ENCODE peak calls at places on chromosomes 5 and 9, in six cellular contexts. G, Q, N, F, M and S are unnamed samples.

GRCh38 chr9:106622148-106622547 is 240.8 kb upstream of the ZNF462 start:
- DNase-seq in Q (no peak), F (no peak), N (no peak), M (no peak), G (no peak), S (no peak)

GRCh38 chr5:140246378-140247122 is 56.4 kb downstream of the PFDN1 start:
- DNase-seq in G (peak), N (no peak), M (no peak), Q (no peak), F (peak), S (no peak)

GRCh38 chr9:7844283-7844682 is 44.7 kb upstream of the DMAC1 start:
- DNase-seq in G (peak), F (peak), N (no peak), Q (no peak), M (no peak), S (no peak)

GRCh38 chr9:6646028-6646636 is 603 bp upstream of the GLDC start:
- DNase-seq in M (no peak), Q (no peak), G (no peak), F (no peak), N (no peak), S (no peak)

GRCh38 chr9:101673642-101674041 is 64.8 kb downstream of the GRIN3A start:
- DNase-seq in N (no peak), G (no peak), F (no peak), Q (no peak), M (no peak), S (no peak)

GRCh38 chr5:135075621-135076585 is 41.9 kb upstream of the PITX1 start:
- DNase-seq in Q (no peak), M (no peak), F (no peak), G (no peak), N (no peak), S (no peak)

GRCh38 chr9:69023650-69024049 is 9.7 kb upstream of the PRKACG start:
- DNase-seq in G (no peak), F (no peak), N (no peak), Q (no peak), M (no peak), S (no peak)

GRCh38 chr5:126780165-126780827 is 3.4 kb downstream of the LMNB1 start:
- DNase-seq in M (no peak), F (peak), N (no peak), G (peak), Q (peak), S (no peak)

GRCh38 chr9:34254966-34255825 is 73.9 kb downstream of the KIF24 start:
- DNase-seq in N (no peak), F (peak), Q (no peak), G (peak), M (no peak), S (no peak)

GRCh38 chr9:122122903-122123632 is 30.0 kb upstream of the TTLL11 start:
- DNase-seq in G (peak), F (peak), Q (no peak), M (peak), N (peak), S (no peak)

GRCh38 chr9:82600536-82601271 is 462.2 kb downstream of the RASEF start:
- DNase-seq in M (peak), G (no peak), F (no peak), Q (no peak), N (no peak), S (no peak)

GRCh38 chr9:2125909-2126308 is 110.8 kb downstream of the SMARCA2 start:
- DNase-seq in F (peak), M (no peak), Q (no peak), N (no peak), G (no peak), S (no peak)

GRCh38 chr5:78509145-78509865 is 139.3 kb downstream of the LHFPL2 start:
- DNase-seq in M (no peak), F (peak), N (no peak), G (peak), Q (no peak), S (no peak)

GRCh38 chr9:78213696-78214095 is 22.2 kb upstream of the CEP78 start:
- DNase-seq in F (peak), N (no peak), Q (no peak), M (no peak), G (peak), S (no peak)

GRCh38 chr9:19378154-19378553 is 1.9 kb downstream of the RPS6 start:
- DNase-seq in Q (no peak), N (no peak), F (no peak), G (peak), M (no peak), S (no peak)

GRCh38 chr5:77832938-77833337 is 56.8 kb upstream of the TBCA start:
- DNase-seq in M (no peak), Q (no peak), F (no peak), G (no peak), N (no peak), S (no peak)

GRCh38 chr5:16178745-16179372 is 732 bp downstream of the MARCHF11 start:
- DNase-seq in F (peak), G (peak), N (no peak), Q (peak), M (peak), S (peak)

GRCh38 chr5:177008716-177009115 is 2.1 kb upstream of the UIMC1 start:
- DNase-seq in Q (no peak), F (no peak), N (no peak), M (no peak), G (peak), S (no peak)

GRCh38 chr5:79834420-79835219 is 145.0 kb downstream of the CMYA5 start:
- DNase-seq in G (no peak), M (peak), F (no peak), Q (no peak), N (no peak), S (peak)

GRCh38 chr9:13728917-13729811 is 449.7 kb upstream of the MPDZ start:
- DNase-seq in Q (no peak), N (no peak), G (peak), M (no peak), F (peak), S (no peak)

GRCh38 chr5:73394610-73395009 is 54.0 kb downstream of the FOXD1 start:
- DNase-seq in M (no peak), G (no peak), Q (no peak), F (no peak), N (no peak), S (no peak)

GRCh38 chr9:4303002-4303401 is 3.1 kb upstream of the GLIS3 start:
- DNase-seq in M (no peak), N (no peak), Q (no peak), G (peak), F (peak), S (no peak)

GRCh38 chr5:171477101-171477500 is 57.7 kb downstream of the FGF18 start:
- DNase-seq in F (no peak), M (no peak), N (no peak), G (peak), Q (no peak), S (no peak)

GRCh38 chr9:18928711-18929110 is 104.3 kb downstream of the SAXO1 start:
- DNase-seq in F (peak), Q (no peak), N (no peak), M (no peak), G (peak), S (no peak)

GRCh38 chr9:24616858-24617257 is 71.2 kb upstream of the IZUMO3 start:
- DNase-seq in G (peak), N (no peak), F (no peak), Q (no peak), M (peak), S (no peak)

DNA sequence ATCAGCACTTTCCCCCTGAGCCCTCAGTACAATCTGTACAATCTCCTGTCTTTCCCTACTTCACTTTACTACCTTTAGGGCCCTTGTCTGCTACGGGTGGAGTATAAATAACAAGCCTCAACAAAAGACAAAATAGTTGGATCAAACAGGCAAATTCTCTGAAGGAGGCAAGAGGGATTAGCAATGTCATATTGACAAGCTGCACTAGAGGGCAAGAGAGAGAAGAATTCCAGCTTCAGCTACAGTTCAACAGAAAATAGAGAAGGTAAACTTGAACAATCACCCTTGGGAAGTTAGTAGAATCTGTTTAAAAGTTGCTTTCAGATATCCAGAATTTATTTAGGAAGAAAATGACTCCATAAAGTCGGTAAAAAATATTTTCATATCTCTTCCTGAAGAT is 68.4 kb upstream of the IZUMO3 start:
- DNase-seq in F (no peak), Q (no peak), N (no peak), G (no peak), M (no peak), S (no peak)
- TF ChIP-seq CTCF in F (no peak), Q (no peak), N (peak), G (no peak), M (peak), S (peak)

DNA sequence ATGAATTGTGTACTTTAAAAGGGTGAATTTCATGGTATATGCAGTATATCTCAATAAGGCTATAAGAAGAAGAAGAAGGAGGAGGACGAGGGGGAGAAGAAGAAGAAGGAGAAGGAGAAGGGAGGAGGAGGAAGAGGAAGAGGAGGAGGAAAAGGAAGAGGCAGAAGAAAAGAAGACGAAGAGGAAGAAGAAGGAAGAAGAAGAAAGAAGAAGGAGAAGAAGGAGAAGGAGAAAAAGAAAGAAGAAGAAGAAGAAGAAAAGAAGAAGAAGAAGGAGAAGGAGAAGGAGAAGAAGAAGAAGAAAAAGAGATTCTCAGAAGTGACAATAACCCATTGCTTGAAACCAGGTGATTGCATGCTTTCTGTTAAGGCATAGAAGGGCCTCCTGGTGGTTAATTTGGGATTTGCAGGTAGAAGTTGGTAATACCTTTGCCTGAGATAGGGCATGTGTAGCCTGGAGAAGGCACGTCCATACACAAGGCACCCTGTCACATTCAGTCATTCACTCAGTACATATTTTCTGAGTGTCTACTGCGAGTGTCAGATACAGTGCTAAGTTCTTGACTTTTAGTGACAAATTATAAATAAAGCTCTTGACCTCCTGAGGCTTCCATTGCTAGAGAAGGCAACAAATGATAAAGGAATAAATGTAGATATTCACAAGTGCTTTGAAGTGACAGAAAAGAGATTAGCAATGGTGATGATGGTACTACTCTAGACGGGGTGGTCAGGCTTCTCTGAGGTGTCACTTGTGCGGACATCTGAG is 231.3 kb downstream of the NPR3 start:
- DNase-seq in M (peak), N (peak), Q (no peak), F (peak), G (peak), S (no peak)
- TF ChIP-seq CTCF in M (peak), N (peak), Q (no peak), F (peak), G (peak), S (peak)

DNA sequence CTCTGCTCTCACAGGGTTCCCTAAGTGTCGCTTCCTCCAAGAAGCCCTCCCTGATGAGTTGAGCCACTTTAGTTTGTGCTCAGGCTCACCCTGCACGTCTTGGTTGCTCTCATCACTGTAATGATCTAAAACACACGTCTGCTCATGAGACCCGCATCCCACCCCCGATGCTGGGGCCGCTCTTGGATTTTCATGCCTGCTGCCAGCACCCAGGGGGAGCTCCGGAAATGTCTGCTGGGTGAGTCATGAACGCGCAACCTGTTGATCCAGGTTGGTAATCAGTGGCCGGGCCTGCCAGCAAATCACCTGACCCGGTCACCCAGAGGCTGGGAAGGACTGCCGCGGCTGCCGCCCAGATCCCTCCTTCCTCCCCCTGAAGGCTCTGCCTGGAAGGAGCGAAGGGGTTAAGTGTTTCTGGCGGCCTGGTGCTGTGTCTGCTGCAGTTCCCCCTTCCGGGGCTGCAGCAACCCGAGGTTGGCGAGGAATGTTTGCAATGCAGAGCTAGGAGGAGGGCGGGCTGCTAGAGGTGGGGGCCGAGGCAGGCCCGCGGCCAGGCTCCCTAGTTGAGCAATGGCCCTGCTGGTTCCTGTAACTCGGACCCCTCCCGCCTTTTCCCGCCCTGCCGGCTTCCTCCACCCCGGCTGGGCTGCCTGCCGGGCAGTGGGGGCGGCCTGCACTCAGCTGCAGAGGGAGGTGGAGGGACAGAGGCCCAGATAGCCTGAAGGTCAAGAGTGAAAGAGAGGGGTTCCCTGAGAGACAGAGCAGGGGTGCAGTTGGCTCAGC is 156.1 kb upstream of the IER5L start:
- DNase-seq in Q (peak), F (peak), M (peak), G (peak), N (peak), S (peak)
- TF ChIP-seq CTCF in Q (no peak), F (no peak), M (no peak), G (no peak), N (no peak), S (no peak)

GRCh38 chr9:70318002-70318401 is 59.2 kb downstream of the SMC5 start:
- DNase-seq in M (no peak), Q (no peak), F (no peak), N (no peak), G (no peak), S (no peak)
- TF ChIP-seq CTCF in M (peak), Q (no peak), F (no peak), N (peak), G (no peak), S (peak)

GRCh38 chr5:35345222-35345621 is 114.9 kb upstream of the PRLR start:
- DNase-seq in F (no peak), M (no peak), G (no peak), Q (no peak), N (no peak), S (no peak)
- TF ChIP-seq CTCF in F (peak), M (no peak), G (no peak), Q (no peak), N (no peak), S (peak)

GRCh38 chr5:150211156-150212030 is 21.5 kb downstream of the SLC6A7 start:
- DNase-seq in Q (no peak), G (no peak), F (no peak), N (no peak), M (no peak), S (no peak)
- TF ChIP-seq CTCF in Q (no peak), G (no peak), F (no peak), N (no peak), M (no peak), S (no peak)

GRCh38 chr5:55146080-55146479 is 13.9 kb upstream of the GPX8 start:
- DNase-seq in M (no peak), N (no peak), Q (no peak), G (no peak), F (no peak), S (no peak)

GRCh38 chr5:55143624-55144023 is 16.3 kb upstream of the GPX8 start:
- DNase-seq in M (no peak), Q (no peak), N (no peak), G (no peak), F (no peak), S (no peak)

GRCh38 chr5:55140908-55141665 is 18.9 kb upstream of the GPX8 start:
- DNase-seq in N (no peak), M (no peak), Q (no peak), F (no peak), G (no peak), S (no peak)

GRCh38 chr5:55146543-55147151 is 13.3 kb upstream of the GPX8 start:
- DNase-seq in G (peak), Q (peak), N (peak), F (peak), M (peak), S (peak)

GRCh38 chr5:55141945-55142690 is 17.9 kb upstream of the GPX8 start:
- DNase-seq in G (no peak), F (no peak), N (no peak), Q (no peak), M (no peak), S (no peak)
- TF ChIP-seq CTCF in G (no peak), F (no peak), N (no peak), Q (no peak), M (no peak), S (no peak)